ENCODE peak calls at places on chromosomes 5 and 9, in four cellular contexts. N is WTC11, X is HepG2, R is K562. H is an unnamed sample.

GRCh38 chr5:60698316-60698715 is 1.6 kb downstream of the DEPDC1B start:
- DNase-seq in N (no peak), X (no peak), R (no peak), H (no peak)

GRCh38 chr5:177447611-177448243 is 1.1 kb downstream of the PRR7 start:
- DNase-seq in N (peak), X (peak), R (peak), H (peak)

GRCh38 chr5:53166101-53166500 is 56.5 kb upstream of the MOCS2 start:
- DNase-seq in N (no peak), X (no peak), R (no peak), H (no peak)

GRCh38 chr9:135488527-135488926 is 8.9 kb downstream of the PPP1R26 start:
- DNase-seq in N (no peak), X (no peak), R (no peak), H (no peak)

GRCh38 chr5:179323026-179323571 is 22.2 kb downstream of the ADAMTS2 start:
- DNase-seq in N (peak), X (no peak), R (no peak), H (no peak)

GRCh38 chr5:179340465-179340864 is 4.8 kb downstream of the ADAMTS2 start:
- DNase-seq in N (no peak), X (no peak), R (no peak), H (no peak)

GRCh38 chr5:151470440-151470839 is 23.0 kb downstream of the SLC36A1 start:
- DNase-seq in N (no peak), X (no peak), R (no peak), H (no peak)

GRCh38 chr5:77777281-77777892 is 1.2 kb upstream of the TBCA start:
- DNase-seq in N (no peak), X (peak), R (no peak), H (no peak)

GRCh38 chr9:121277518-121278275 is 9.7 kb downstream of the GSN start:
- DNase-seq in N (no peak), X (no peak), R (no peak), H (no peak)

GRCh38 chr9:133677126-133678010 is 41.2 kb downstream of the DBH start:
- DNase-seq in N (no peak), X (no peak), R (no peak), H (no peak)

GRCh38 chr9:115733318-115733717 is 420.3 kb upstream of the PAPPA start:
- DNase-seq in N (no peak), X (no peak), R (no peak), H (no peak)

GRCh38 chr9:76891279-76891678 is 14.6 kb downstream of the PRUNE2 start:
- DNase-seq in N (no peak), X (no peak), R (no peak), H (no peak)

GRCh38 chr5:80967500-80968181 is 7.5 kb downstream of the RASGRF2 start:
- DNase-seq in N (no peak), X (peak), R (no peak), H (peak)

GRCh38 chr5:159655757-159656409 is 260.4 kb upstream of the ADRA1B start:
- DNase-seq in N (no peak), X (no peak), R (no peak), H (no peak)

GRCh38 chr9:83312543-83312942 is 225.7 kb downstream of the FRMD3 start:
- DNase-seq in N (no peak), X (no peak), R (no peak), H (no peak)

GRCh38 chr5:23242891-23243290 is 264.5 kb upstream of the PRDM9 start:
- DNase-seq in N (no peak), X (no peak), R (no peak), H (no peak)

GRCh38 chr5:176410486-176411180 is 5.7 kb downstream of the CLTB start:
- DNase-seq in N (no peak), X (no peak), R (peak), H (no peak)

GRCh38 chr5:178284095-178284675 is 51.6 kb upstream of the PHYKPL start:
- DNase-seq in N (no peak), X (no peak), R (peak), H (no peak)

GRCh38 chr9:86604741-86605140 is 250.5 kb upstream of the TUT7 start:
- DNase-seq in N (no peak), X (no peak), R (no peak), H (no peak)

GRCh38 chr5:60495644-60496520 is 204.1 kb downstream of the DEPDC1B start:
- DNase-seq in N (no peak), X (peak), R (no peak), H (no peak)

GRCh38 chr9:90019596-90019995 is 414.8 kb downstream of the GADD45G start:
- DNase-seq in N (no peak), X (no peak), R (no peak), H (no peak)

GRCh38 chr5:57834829-57835554 is 352.4 kb upstream of the ACTBL2 start:
- DNase-seq in N (peak), X (peak), R (no peak), H (peak)

DNA sequence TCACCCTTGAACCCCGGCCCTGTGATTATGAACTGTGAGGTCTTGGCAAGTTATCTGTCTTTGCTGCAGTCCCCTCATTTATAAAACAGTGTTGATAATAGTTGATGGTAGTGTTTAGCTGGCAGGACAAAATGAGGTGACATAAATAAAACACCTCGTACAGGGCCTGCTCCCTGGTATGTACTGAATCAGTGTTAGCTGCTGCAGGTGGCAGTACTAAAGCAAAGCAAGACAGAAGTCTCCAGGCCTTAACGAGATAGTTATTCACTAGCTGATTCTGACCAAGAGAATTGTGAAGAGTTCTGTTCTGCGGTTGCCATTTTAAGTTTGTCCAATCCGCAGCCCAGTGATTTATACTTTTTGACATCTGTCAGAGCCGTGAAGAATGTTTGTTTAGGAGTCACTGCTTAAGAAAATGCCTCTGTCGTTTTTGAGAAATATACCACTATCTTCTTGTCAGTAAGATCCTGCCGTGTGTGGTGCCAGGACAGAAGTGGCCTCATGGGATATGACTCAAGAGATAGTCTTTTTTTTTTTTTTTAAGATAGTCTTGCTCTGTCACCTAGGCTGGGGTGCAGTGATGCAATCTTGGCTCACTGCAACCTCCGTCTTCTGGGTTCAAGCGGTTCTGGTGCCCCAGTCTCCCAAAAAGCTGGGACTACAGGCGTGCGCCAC is 75.9 kb downstream of the KDM4C start:
- DNase-seq in N (no peak), X (no peak), R (no peak), H (no peak)
- TF ChIP-seq NR3C1 in N (no peak), X (no peak), R (no peak), H (no peak)

GRCh38 chr5:123554601-123555000 is 42.6 kb downstream of the CSNK1G3 start:
- DNase-seq in N (no peak), X (no peak), R (no peak), H (no peak)

GRCh38 chr5:123543438-123543837 is 31.5 kb downstream of the CSNK1G3 start:
- DNase-seq in N (no peak), X (no peak), R (no peak), H (no peak)

GRCh38 chr5:123546657-123547056 is 34.7 kb downstream of the CSNK1G3 start:
- DNase-seq in N (no peak), X (no peak), R (no peak), H (no peak)

GRCh38 chr5:123545506-123545905 is 33.5 kb downstream of the CSNK1G3 start:
- DNase-seq in N (peak), X (no peak), R (peak), H (peak)

GRCh38 chr5:123549256-123549904 is 37.4 kb downstream of the CSNK1G3 start:
- DNase-seq in N (no peak), X (no peak), R (no peak), H (no peak)
- TF ChIP-seq MAX in N (no peak), X (no peak), R (no peak), H (no peak)

GRCh38 chr5:112125910-112126309 is 293.2 kb downstream of the EPB41L4A start:
- DNase-seq in N (no peak), X (no peak), R (no peak), H (no peak)
- TF ChIP-seq NR3C1 in N (no peak), X (no peak), R (no peak), H (no peak)

GRCh38 chr5:14204785-14205321 is 61.7 kb downstream of the TRIO start:
- DNase-seq in N (no peak), X (peak), R (no peak), H (peak)
- TF ChIP-seq MAX in N (no peak), X (peak), R (no peak), H (peak)

DNA sequence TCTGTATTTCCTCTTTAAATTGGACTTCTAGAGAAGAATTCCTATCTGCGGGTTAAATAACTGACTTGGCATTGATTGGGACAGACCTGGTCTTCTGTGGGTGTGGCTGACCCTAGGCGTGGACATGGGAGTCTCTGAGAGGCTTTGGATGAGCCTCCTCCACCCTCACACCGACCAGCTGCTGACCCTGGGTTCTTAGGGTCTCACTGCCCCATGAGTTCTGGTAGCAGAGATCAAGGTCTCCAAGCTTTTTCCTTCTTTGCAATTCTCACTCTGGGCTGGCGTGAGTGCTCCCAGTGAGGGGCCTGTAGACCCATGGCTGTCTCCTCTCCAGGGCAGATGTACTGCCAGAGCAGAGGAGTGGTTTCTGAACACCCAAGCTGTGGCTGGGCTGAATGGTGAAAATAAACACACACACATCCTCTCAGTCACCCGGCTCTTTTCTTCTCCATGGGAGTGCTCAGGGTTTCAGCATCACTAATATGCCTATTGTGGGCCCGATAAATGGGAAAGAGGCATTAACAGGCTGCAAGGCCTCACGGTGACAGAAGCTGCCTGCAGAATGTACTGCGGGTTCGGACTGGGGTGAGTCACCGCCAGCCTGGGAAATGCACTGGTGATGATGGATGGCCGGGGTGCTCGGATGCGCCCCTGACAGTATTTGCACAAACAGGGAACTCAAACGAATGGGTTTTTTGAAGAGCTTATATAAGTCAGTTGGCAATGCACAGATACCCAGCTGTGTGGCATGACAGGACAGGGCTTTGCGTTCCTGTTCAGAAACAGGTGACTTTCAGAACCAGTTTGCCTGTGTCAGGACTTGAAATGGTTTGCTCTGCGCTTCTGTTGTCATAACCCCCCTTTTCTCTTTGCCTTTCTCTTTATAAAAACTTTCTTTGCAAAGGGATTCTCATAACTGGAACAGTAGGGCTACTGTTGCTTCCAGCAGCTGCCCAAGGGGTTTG is 41.9 kb upstream of the PITX1 start:
- DNase-seq in N (no peak), X (no peak), R (no peak), H (no peak)
- TF ChIP-seq NR3C1 in N (no peak), X (no peak), R (no peak), H (no peak)

H was measured in A549.